ENCODE peak calls at places on chromosomes 2 and 18, in seven cellular contexts. Y is AG10803, G is lower lobe of right lung, D is glutamatergic neuron, N is thyroid gland, H is cardiac fibroblast, X is tibial artery. V is an unnamed sample.
A peak's percentile ranks its signal among the peaks of the same experiment; 100 is the strongest.

GRCh38 chr2:95025406-95026319 is at the start of gene MAL:
- DNase-seq in N (peak; percentile 65), X (no peak), D (peak; percentile 71), Y (no peak), G (no peak), H (no peak), V (no peak)

GRCh38 chr2:152466041-152466440 is 131.1 kb downstream of the FMNL2 start:
- DNase-seq in H (peak; percentile 44), Y (no peak), X (no peak), N (no peak), G (no peak), D (no peak), V (no peak)

GRCh38 chr2:29611261-29611660 is 310.1 kb downstream of the ALK start:
- DNase-seq in G (no peak), D (no peak), Y (no peak), X (no peak), H (no peak), N (no peak), V (no peak)

GRCh38 chr2:217666338-217666737 is 336.5 kb downstream of the TNS1 start:
- DNase-seq in Y (peak; percentile 72), H (no peak), X (no peak), N (no peak), G (no peak), D (no peak), V (peak; percentile 25)

GRCh38 chr18:31498450-31499156 is 626 bp downstream of the DSG2 start:
- DNase-seq in X (no peak), Y (no peak), D (no peak), G (no peak), H (peak; percentile 8), N (peak; percentile 49), V (peak; percentile 9)

GRCh38 chr2:33605059-33605458 is 6.0 kb upstream of the FAM98A start:
- DNase-seq in H (no peak), G (no peak), D (no peak), N (peak; percentile 38), X (no peak), Y (no peak), V (no peak)

GRCh38 chr2:109438773-109439191 is 175.0 kb downstream of the SEPTIN10 start:
- DNase-seq in D (no peak), H (peak; percentile 78), N (peak; percentile 92), X (peak; percentile 94), G (no peak), Y (peak; percentile 66), V (peak; percentile 84)

GRCh38 chr2:200756618-200757321 is 54.9 kb upstream of the BZW1 start:
- DNase-seq in H (peak; percentile 61), N (no peak), D (no peak), Y (peak; percentile 68), X (no peak), G (no peak), V (peak; percentile 86)

GRCh38 chr18:42373584-42373983 is 418.6 kb downstream of the PIK3C3 start:
- DNase-seq in G (no peak), Y (no peak), D (no peak), X (no peak), H (no peak), N (no peak), V (no peak)

GRCh38 chr18:62109676-62110075 is 77.2 kb downstream of the PIGN start:
- DNase-seq in X (no peak), N (no peak), Y (no peak), H (no peak), G (no peak), D (no peak), V (no peak)

GRCh38 chr18:37403100-37403781 is 162.4 kb downstream of the CELF4 start:
- DNase-seq in X (no peak), D (peak; percentile 56), Y (peak; percentile 95), H (peak; percentile 86), N (peak; percentile 85), G (no peak), V (peak; percentile 77)

GRCh38 chr2:41970898-41971660 is 76.7 kb upstream of the PKDCC start:
- DNase-seq in D (no peak), G (no peak), H (no peak), N (no peak), Y (peak; percentile 66), X (no peak), V (no peak)

GRCh38 chr2:72129676-72130340 is 17.9 kb downstream of the CYP26B1 start:
- DNase-seq in N (peak; percentile 72), G (no peak), X (peak; percentile 45), D (no peak), H (peak; percentile 59), Y (peak; percentile 29), V (no peak)

GRCh38 chr2:237669628-237670351 is 42.4 kb downstream of the LRRFIP1 start:
- DNase-seq in Y (peak; percentile 100), G (no peak), X (no peak), D (peak; percentile 43), N (peak; percentile 70), H (peak; percentile 98), V (peak; percentile 100)

GRCh38 chr2:85799215-85799956 is 45.6 kb downstream of the ATOH8 start:
- DNase-seq in Y (no peak), N (no peak), H (no peak), D (no peak), G (no peak), X (no peak), V (no peak)

GRCh38 chr2:102736174-102736606 is 25.6 kb upstream of the TMEM182 start:
- DNase-seq in X (no peak), N (peak; percentile 28), G (no peak), H (peak; percentile 11), D (peak; percentile 34), Y (peak; percentile 13), V (peak; percentile 17)

GRCh38 chr2:162011718-162012564 is 62.1 kb downstream of the DPP4 start:
- DNase-seq in H (no peak), D (no peak), N (no peak), X (no peak), Y (no peak), G (no peak), V (no peak)

GRCh38 chr2:235142588-235142987 is 190.8 kb downstream of the SH3BP4 start:
- DNase-seq in D (no peak), H (no peak), G (no peak), N (no peak), Y (no peak), X (no peak), V (no peak)

GRCh38 chr18:36697905-36698304 is 130.9 kb downstream of the TPGS2 start:
- DNase-seq in Y (peak; percentile 94), D (no peak), X (no peak), H (peak; percentile 49), G (no peak), N (no peak), V (peak; percentile 93)

GRCh38 chr2:15982285-15982967 is 42.1 kb downstream of the MYCN start:
- DNase-seq in N (no peak), D (no peak), X (no peak), G (no peak), H (no peak), Y (no peak), V (no peak)

DNA sequence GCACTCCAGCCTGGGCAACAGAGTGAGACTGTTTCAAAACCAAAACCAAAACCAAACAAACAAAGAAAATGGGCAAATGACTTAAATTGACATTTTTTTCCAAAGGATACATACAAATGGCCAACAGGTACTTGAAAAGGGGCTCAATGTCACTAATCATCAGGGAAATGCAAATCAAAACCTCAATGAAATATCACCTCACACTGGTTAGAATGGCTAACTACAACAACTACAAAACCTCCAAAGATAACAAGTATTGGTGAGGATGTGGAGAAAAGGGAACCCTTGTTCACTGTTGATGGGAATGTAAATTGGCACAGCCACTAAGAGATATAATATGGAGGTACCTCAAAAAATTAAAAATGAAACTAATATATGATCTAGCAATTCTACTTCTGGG is 213.2 kb upstream of the HS6ST1 start:
- DNase-seq in D (no peak), G (no peak), Y (no peak), X (no peak), N (no peak), H (no peak), V (peak; percentile 25)
- TF ChIP-seq CTCF in D (no peak), G (peak; percentile 35), Y (peak; percentile 22), X (peak; percentile 22), N (peak; percentile 37), H (no peak), V (peak; percentile 29)

GRCh38 chr2:160223560-160223959 is 23.5 kb upstream of the ITGB6 start:
- DNase-seq in G (no peak), D (no peak), X (no peak), H (no peak), Y (no peak), N (no peak), V (no peak)

GRCh38 chr2:160221391-160222276 is 21.6 kb upstream of the ITGB6 start:
- DNase-seq in D (no peak), H (peak; percentile 81), Y (peak; percentile 91), G (peak; percentile 86), X (no peak), N (peak; percentile 86), V (peak; percentile 80)

GRCh38 chr2:160220001-160220400 is 19.9 kb upstream of the ITGB6 start:
- DNase-seq in N (no peak), H (no peak), G (no peak), Y (no peak), D (no peak), X (no peak), V (no peak)

GRCh38 chr2:160222546-160223281 is 22.6 kb upstream of the ITGB6 start:
- DNase-seq in G (no peak), Y (no peak), H (no peak), X (no peak), D (no peak), N (no peak), V (no peak)

DNA sequence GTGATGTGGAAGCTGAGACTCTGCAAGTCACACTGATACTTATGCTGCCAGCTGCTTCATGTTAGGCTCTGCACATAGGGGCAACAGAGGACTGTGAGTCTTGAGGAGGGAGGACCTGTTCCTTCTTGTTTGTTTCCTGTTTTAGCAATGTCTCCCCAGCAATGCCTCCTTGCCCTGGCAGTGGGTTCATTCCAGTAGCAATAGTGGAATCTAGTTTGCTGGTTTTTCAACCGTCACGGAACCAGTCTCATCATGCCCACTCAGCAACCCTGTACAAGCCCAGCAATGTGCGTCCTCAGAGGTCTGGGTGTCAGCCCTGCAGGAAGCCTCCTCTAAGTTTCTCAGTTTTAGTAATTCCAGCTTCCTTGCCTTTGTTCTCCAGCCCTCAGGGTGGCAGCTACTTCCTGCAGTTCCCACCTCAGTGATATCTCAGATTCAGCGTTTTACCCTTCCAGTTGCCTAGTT is 20.5 kb upstream of the ITGB6 start:
- DNase-seq in G (no peak), H (peak; percentile 28), Y (no peak), N (no peak), X (no peak), D (no peak), V (no peak)
- TF ChIP-seq CTCF in G (no peak), H (no peak), Y (no peak), N (no peak), X (no peak), D (no peak), V (no peak)

GRCh38 chr2:71006955-71007799 is 12.5 kb upstream of the TEX261 start:
- DNase-seq in H (no peak), X (no peak), D (no peak), G (no peak), Y (no peak), N (no peak), V (no peak)
- TF ChIP-seq CTCF in H (no peak), X (no peak), D (peak; percentile 23), G (no peak), Y (no peak), N (no peak), V (no peak)

DNA sequence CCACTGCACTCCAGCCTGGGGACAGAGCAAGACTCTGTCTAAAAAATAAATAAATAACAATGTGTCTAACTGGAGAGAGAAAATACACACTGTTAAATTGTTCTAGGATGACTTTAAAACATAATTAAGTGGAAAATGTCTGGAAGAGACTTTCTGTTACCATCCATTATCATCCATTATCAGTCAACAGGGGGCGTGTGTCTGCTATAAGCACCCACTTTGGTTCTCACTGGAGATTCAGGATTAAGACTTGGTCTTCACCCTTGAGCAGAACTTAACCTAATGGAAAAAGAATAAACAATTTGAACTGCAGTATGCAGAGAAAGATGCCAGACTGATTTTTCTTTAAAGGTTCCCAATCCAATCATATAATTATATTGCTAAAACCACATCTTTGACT is 999.8 kb upstream of the GYPC start:
- DNase-seq in N (no peak), H (no peak), D (no peak), X (no peak), Y (no peak), G (no peak), V (no peak)
- TF ChIP-seq CTCF in N (no peak), H (no peak), D (no peak), X (no peak), Y (no peak), G (no peak), V (no peak)

V was measured in fibroblast of mammary gland.